ENCODE peak calls at places on chromosomes 1 and 21, in eight cellular contexts. U, E, M, Z, S, V, F and J are unnamed samples.

GRCh38 chr21:14923468-14923867 is 141.3 kb downstream of the NRIP1 start:
- DNase-seq in U (no peak), E (no peak), M (no peak), Z (no peak), S (no peak), V (no peak), F (no peak), J (no peak)

GRCh38 chr1:119768778-119769177 is at the start of gene HMGCS2:
- DNase-seq in U (no peak), E (no peak), M (no peak), Z (no peak), S (no peak), V (no peak), F (no peak), J (peak)

GRCh38 chr1:212040629-212041028 is 5.1 kb downstream of the DTL start:
- DNase-seq in U (no peak), E (no peak), M (no peak), Z (no peak), S (no peak), V (peak), F (no peak), J (no peak)

GRCh38 chr1:53182111-53182593 is 14.5 kb upstream of the CPT2 start:
- DNase-seq in U (peak), E (peak), M (peak), Z (peak), S (peak), V (peak), F (peak), J (peak)

GRCh38 chr1:188372821-188373220 is 1544.1 kb downstream of the PLA2G4A start:
- DNase-seq in U (no peak), E (no peak), M (no peak), Z (no peak), S (no peak), V (no peak), F (no peak), J (no peak)

GRCh38 chr21:32256873-32257620 is 21.8 kb downstream of the MIS18A start:
- DNase-seq in U (peak), E (no peak), M (no peak), Z (peak), S (no peak), V (peak), F (no peak), J (no peak)

GRCh38 chr1:950881-951280 is 8.2 kb downstream of the NOC2L start:
- DNase-seq in U (no peak), E (no peak), M (no peak), Z (no peak), S (no peak), V (no peak), F (no peak), J (no peak)

GRCh38 chr1:234996245-234996757 is 132.3 kb downstream of the TOMM20 start:
- DNase-seq in U (no peak), E (no peak), M (no peak), Z (no peak), S (no peak), V (no peak), F (no peak), J (no peak)

GRCh38 chr1:28078680-28079626 is 9.5 kb downstream of the EYA3 start:
- DNase-seq in U (no peak), E (no peak), M (no peak), Z (no peak), S (no peak), V (no peak), F (no peak), J (no peak)

GRCh38 chr1:86765073-86765472 is 60.7 kb downstream of the SH3GLB1 start:
- DNase-seq in U (no peak), E (no peak), M (no peak), Z (no peak), S (no peak), V (no peak), F (no peak), J (no peak)

GRCh38 chr1:236819856-236820255 is 24.8 kb downstream of the MTR start:
- DNase-seq in U (no peak), E (no peak), M (no peak), Z (no peak), S (no peak), V (no peak), F (no peak), J (no peak)